ENCODE peak calls at places on chromosomes 2 and 18, in eight cellular contexts. One of them, this sample, is unnamed.

GRCh38 chr2:5915926-5916325 is 223.7 kb downstream of the SOX11 start:
- DNase-seq in EH: no peak
- DNase-seq in T-helper 9 cell: no peak
- DNase-seq in nucleus accumbens: no peak
- DNase-seq in GM18507: no peak
- DNase-seq in activated T-helper 9 cell treated with anti-CD3 and anti-CD28 coated beads, Interleukin-2, amount 50 U/mL, for 16 hours: no peak
- DNase-seq in neural crest cell: peak
- DNase-seq in fibroblast of the aortic adventitia: no peak
- DNase-seq in this sample: peak

GRCh38 chr2:241858206-241859016 is at the start of gene PDCD1:
- DNase-seq in T-helper 9 cell: peak
- DNase-seq in neural crest cell: no peak
- DNase-seq in nucleus accumbens: no peak
- DNase-seq in GM18507: peak
- DNase-seq in activated T-helper 9 cell treated with anti-CD3 and anti-CD28 coated beads, Interleukin-2, amount 50 U/mL, for 16 hours: peak
- DNase-seq in fibroblast of the aortic adventitia: no peak
- DNase-seq in EH: no peak
- DNase-seq in this sample: peak

GRCh38 chr2:51903728-51904127 is 871.8 kb upstream of the NRXN1 start:
- DNase-seq in neural crest cell: no peak
- DNase-seq in T-helper 9 cell: no peak
- DNase-seq in GM18507: no peak
- DNase-seq in EH: no peak
- DNase-seq in activated T-helper 9 cell treated with anti-CD3 and anti-CD28 coated beads, Interleukin-2, amount 50 U/mL, for 16 hours: no peak
- DNase-seq in nucleus accumbens: no peak
- DNase-seq in fibroblast of the aortic adventitia: no peak
- DNase-seq in this sample: no peak

GRCh38 chr2:73324126-73324525 is 30.8 kb upstream of the EGR4 start:
- DNase-seq in fibroblast of the aortic adventitia: no peak
- DNase-seq in GM18507: no peak
- DNase-seq in EH: no peak
- DNase-seq in neural crest cell: no peak
- DNase-seq in activated T-helper 9 cell treated with anti-CD3 and anti-CD28 coated beads, Interleukin-2, amount 50 U/mL, for 16 hours: no peak
- DNase-seq in T-helper 9 cell: no peak
- DNase-seq in nucleus accumbens: no peak
- DNase-seq in this sample: no peak

GRCh38 chr18:79211844-79212243 is 142.7 kb downstream of the ATP9B start:
- DNase-seq in nucleus accumbens: no peak
- DNase-seq in GM18507: no peak
- DNase-seq in T-helper 9 cell: no peak
- DNase-seq in EH: peak
- DNase-seq in activated T-helper 9 cell treated with anti-CD3 and anti-CD28 coated beads, Interleukin-2, amount 50 U/mL, for 16 hours: no peak
- DNase-seq in fibroblast of the aortic adventitia: peak
- DNase-seq in neural crest cell: no peak
- DNase-seq in this sample: no peak

GRCh38 chr2:88190808-88191721 is 20.9 kb downstream of the THNSL2 start:
- DNase-seq in nucleus accumbens: no peak
- DNase-seq in fibroblast of the aortic adventitia: peak
- DNase-seq in activated T-helper 9 cell treated with anti-CD3 and anti-CD28 coated beads, Interleukin-2, amount 50 U/mL, for 16 hours: no peak
- DNase-seq in EH: peak
- DNase-seq in T-helper 9 cell: no peak
- DNase-seq in neural crest cell: peak
- DNase-seq in GM18507: no peak
- DNase-seq in this sample: peak

GRCh38 chr2:233354971-233355574 is 779 bp downstream of the DGKD start:
- DNase-seq in GM18507: no peak
- DNase-seq in T-helper 9 cell: no peak
- DNase-seq in EH: peak
- DNase-seq in activated T-helper 9 cell treated with anti-CD3 and anti-CD28 coated beads, Interleukin-2, amount 50 U/mL, for 16 hours: no peak
- DNase-seq in nucleus accumbens: no peak
- DNase-seq in fibroblast of the aortic adventitia: peak
- DNase-seq in neural crest cell: no peak
- DNase-seq in this sample: peak

GRCh38 chr2:4763009-4763408 is 929.2 kb upstream of the SOX11 start:
- DNase-seq in GM18507: no peak
- DNase-seq in nucleus accumbens: no peak
- DNase-seq in activated T-helper 9 cell treated with anti-CD3 and anti-CD28 coated beads, Interleukin-2, amount 50 U/mL, for 16 hours: no peak
- DNase-seq in T-helper 9 cell: no peak
- DNase-seq in neural crest cell: peak
- DNase-seq in fibroblast of the aortic adventitia: no peak
- DNase-seq in EH: no peak
- DNase-seq in this sample: peak

GRCh38 chr18:74331404-74331803 is 15.8 kb downstream of the C18orf63 start:
- DNase-seq in EH: peak
- DNase-seq in nucleus accumbens: no peak
- DNase-seq in fibroblast of the aortic adventitia: peak
- DNase-seq in GM18507: no peak
- DNase-seq in neural crest cell: no peak
- DNase-seq in T-helper 9 cell: no peak
- DNase-seq in activated T-helper 9 cell treated with anti-CD3 and anti-CD28 coated beads, Interleukin-2, amount 50 U/mL, for 16 hours: no peak
- DNase-seq in this sample: peak

GRCh38 chr2:30264236-30264635 is 32.9 kb downstream of the LBH start:
- DNase-seq in fibroblast of the aortic adventitia: no peak
- DNase-seq in neural crest cell: no peak
- DNase-seq in nucleus accumbens: no peak
- DNase-seq in activated T-helper 9 cell treated with anti-CD3 and anti-CD28 coated beads, Interleukin-2, amount 50 U/mL, for 16 hours: no peak
- DNase-seq in T-helper 9 cell: no peak
- DNase-seq in GM18507: no peak
- DNase-seq in EH: no peak
- DNase-seq in this sample: no peak

GRCh38 chr2:198374375-198375072 is 570.1 kb downstream of the PLCL1 start:
- DNase-seq in T-helper 9 cell: no peak
- DNase-seq in neural crest cell: peak
- DNase-seq in EH: peak
- DNase-seq in activated T-helper 9 cell treated with anti-CD3 and anti-CD28 coated beads, Interleukin-2, amount 50 U/mL, for 16 hours: no peak
- DNase-seq in fibroblast of the aortic adventitia: peak
- DNase-seq in nucleus accumbens: no peak
- DNase-seq in GM18507: no peak
- DNase-seq in this sample: peak

GRCh38 chr2:140122001-140122400 is 1341.8 kb upstream of the NXPH2 start:
- DNase-seq in nucleus accumbens: no peak
- DNase-seq in EH: no peak
- DNase-seq in activated T-helper 9 cell treated with anti-CD3 and anti-CD28 coated beads, Interleukin-2, amount 50 U/mL, for 16 hours: no peak
- DNase-seq in T-helper 9 cell: no peak
- DNase-seq in GM18507: no peak
- DNase-seq in fibroblast of the aortic adventitia: no peak
- DNase-seq in neural crest cell: no peak
- DNase-seq in this sample: no peak

GRCh38 chr2:234674781-234675201 is 177.9 kb upstream of the ARL4C start:
- DNase-seq in nucleus accumbens: no peak
- DNase-seq in GM18507: no peak
- DNase-seq in EH: peak
- DNase-seq in neural crest cell: no peak
- DNase-seq in T-helper 9 cell: no peak
- DNase-seq in fibroblast of the aortic adventitia: peak
- DNase-seq in activated T-helper 9 cell treated with anti-CD3 and anti-CD28 coated beads, Interleukin-2, amount 50 U/mL, for 16 hours: no peak
- DNase-seq in this sample: no peak

GRCh38 chr18:34611904-34612303 is 98.2 kb upstream of the DTNA start:
- DNase-seq in activated T-helper 9 cell treated with anti-CD3 and anti-CD28 coated beads, Interleukin-2, amount 50 U/mL, for 16 hours: no peak
- DNase-seq in fibroblast of the aortic adventitia: no peak
- DNase-seq in nucleus accumbens: no peak
- DNase-seq in neural crest cell: no peak
- DNase-seq in T-helper 9 cell: no peak
- DNase-seq in EH: no peak
- DNase-seq in GM18507: no peak
- DNase-seq in this sample: no peak

GRCh38 chr2:160583823-160584537 is 90.4 kb upstream of the RBMS1 start:
- DNase-seq in nucleus accumbens: no peak
- DNase-seq in GM18507: no peak
- DNase-seq in EH: peak
- DNase-seq in T-helper 9 cell: no peak
- DNase-seq in neural crest cell: no peak
- DNase-seq in fibroblast of the aortic adventitia: no peak
- DNase-seq in activated T-helper 9 cell treated with anti-CD3 and anti-CD28 coated beads, Interleukin-2, amount 50 U/mL, for 16 hours: no peak
- DNase-seq in this sample: no peak

GRCh38 chr18:80251700-80252099 is 4.4 kb upstream of the PARD6G start:
- DNase-seq in T-helper 9 cell: no peak
- DNase-seq in EH: peak
- DNase-seq in GM18507: no peak
- DNase-seq in nucleus accumbens: no peak
- DNase-seq in fibroblast of the aortic adventitia: no peak
- DNase-seq in activated T-helper 9 cell treated with anti-CD3 and anti-CD28 coated beads, Interleukin-2, amount 50 U/mL, for 16 hours: no peak
- DNase-seq in neural crest cell: no peak
- DNase-seq in this sample: no peak

GRCh38 chr2:148756292-148756975 is 111.9 kb downstream of the EPC2 start:
- DNase-seq in fibroblast of the aortic adventitia: peak
- DNase-seq in activated T-helper 9 cell treated with anti-CD3 and anti-CD28 coated beads, Interleukin-2, amount 50 U/mL, for 16 hours: no peak
- DNase-seq in nucleus accumbens: no peak
- DNase-seq in neural crest cell: no peak
- DNase-seq in EH: peak
- DNase-seq in T-helper 9 cell: no peak
- DNase-seq in GM18507: no peak
- DNase-seq in this sample: no peak

GRCh38 chr18:68779169-68779568 is 18.7 kb upstream of the CCDC102B start:
- DNase-seq in neural crest cell: no peak
- DNase-seq in EH: peak
- DNase-seq in activated T-helper 9 cell treated with anti-CD3 and anti-CD28 coated beads, Interleukin-2, amount 50 U/mL, for 16 hours: no peak
- DNase-seq in T-helper 9 cell: no peak
- DNase-seq in nucleus accumbens: no peak
- DNase-seq in GM18507: no peak
- DNase-seq in fibroblast of the aortic adventitia: peak
- DNase-seq in this sample: no peak

GRCh38 chr18:40249390-40250080 is 1705.5 kb upstream of the PIK3C3 start:
- DNase-seq in GM18507: no peak
- DNase-seq in neural crest cell: no peak
- DNase-seq in EH: no peak
- DNase-seq in T-helper 9 cell: no peak
- DNase-seq in fibroblast of the aortic adventitia: no peak
- DNase-seq in activated T-helper 9 cell treated with anti-CD3 and anti-CD28 coated beads, Interleukin-2, amount 50 U/mL, for 16 hours: no peak
- DNase-seq in nucleus accumbens: no peak
- DNase-seq in this sample: no peak

GRCh38 chr2:232516556-232516955 is 3.6 kb upstream of the PRSS56 start:
- DNase-seq in nucleus accumbens: no peak
- DNase-seq in neural crest cell: no peak
- DNase-seq in fibroblast of the aortic adventitia: no peak
- DNase-seq in GM18507: no peak
- DNase-seq in T-helper 9 cell: no peak
- DNase-seq in EH: no peak
- DNase-seq in activated T-helper 9 cell treated with anti-CD3 and anti-CD28 coated beads, Interleukin-2, amount 50 U/mL, for 16 hours: no peak
- DNase-seq in this sample: no peak

GRCh38 chr2:65710779-65711295 is 278.4 kb upstream of the SPRED2 start:
- DNase-seq in nucleus accumbens: no peak
- DNase-seq in neural crest cell: no peak
- DNase-seq in T-helper 9 cell: no peak
- DNase-seq in activated T-helper 9 cell treated with anti-CD3 and anti-CD28 coated beads, Interleukin-2, amount 50 U/mL, for 16 hours: no peak
- DNase-seq in fibroblast of the aortic adventitia: no peak
- DNase-seq in GM18507: no peak
- DNase-seq in EH: peak
- DNase-seq in this sample: peak

GRCh38 chr18:65835881-65836280 is 85.1 kb downstream of the CDH7 start:
- DNase-seq in T-helper 9 cell: no peak
- DNase-seq in activated T-helper 9 cell treated with anti-CD3 and anti-CD28 coated beads, Interleukin-2, amount 50 U/mL, for 16 hours: no peak
- DNase-seq in neural crest cell: no peak
- DNase-seq in EH: no peak
- DNase-seq in GM18507: no peak
- DNase-seq in fibroblast of the aortic adventitia: no peak
- DNase-seq in nucleus accumbens: no peak
- DNase-seq in this sample: no peak

GRCh38 chr18:74282359-74283254 is 9.2 kb downstream of the CYB5A start:
- DNase-seq in nucleus accumbens: no peak
- DNase-seq in activated T-helper 9 cell treated with anti-CD3 and anti-CD28 coated beads, Interleukin-2, amount 50 U/mL, for 16 hours: no peak
- DNase-seq in fibroblast of the aortic adventitia: no peak
- DNase-seq in T-helper 9 cell: no peak
- DNase-seq in GM18507: no peak
- DNase-seq in EH: no peak
- DNase-seq in neural crest cell: no peak
- DNase-seq in this sample: no peak

GRCh38 chr2:1593371-1594205 is 150.7 kb downstream of the PXDN start:
- DNase-seq in EH: peak
- DNase-seq in GM18507: no peak
- DNase-seq in nucleus accumbens: no peak
- DNase-seq in T-helper 9 cell: no peak
- DNase-seq in fibroblast of the aortic adventitia: peak
- DNase-seq in neural crest cell: no peak
- DNase-seq in activated T-helper 9 cell treated with anti-CD3 and anti-CD28 coated beads, Interleukin-2, amount 50 U/mL, for 16 hours: no peak
- DNase-seq in this sample: peak

GRCh38 chr2:215782965-215783364 is 230.4 kb downstream of the MREG start:
- DNase-seq in neural crest cell: no peak
- DNase-seq in fibroblast of the aortic adventitia: no peak
- DNase-seq in activated T-helper 9 cell treated with anti-CD3 and anti-CD28 coated beads, Interleukin-2, amount 50 U/mL, for 16 hours: no peak
- DNase-seq in EH: no peak
- DNase-seq in T-helper 9 cell: no peak
- DNase-seq in GM18507: no peak
- DNase-seq in nucleus accumbens: no peak
- DNase-seq in this sample: no peak

This sample was measured in H7.